ENCODE peak calls at places on chromosomes 3 and 15, in nine cellular contexts. L, I, R, U, T, B, Q, P and Z are unnamed samples.

GRCh38 chr3:23508464-23508863 is 297.3 kb upstream of the UBE2E1 start:
- DNase-seq in L (no peak), I (no peak), R (no peak), U (no peak), T (no peak), B (no peak), Q (no peak), P (no peak), Z (no peak)

GRCh38 chr3:140176526-140176925 is 241.5 kb downstream of the CLSTN2 start:
- DNase-seq in L (no peak), I (peak), R (no peak), U (no peak), T (no peak), B (no peak), Q (peak), P (peak), Z (no peak)

GRCh38 chr15:29821416-29822099 is 710 bp downstream of the TJP1 start:
- DNase-seq in L (no peak), I (peak), R (peak), U (peak), T (peak), B (no peak), Q (peak), P (peak), Z (peak)

GRCh38 chr3:14202874-14203520 is 24.4 kb downstream of the LSM3 start:
- DNase-seq in L (no peak), I (no peak), R (no peak), U (no peak), T (no peak), B (no peak), Q (peak), P (no peak), Z (no peak)

GRCh38 chr3:170506556-170506955 is 79.3 kb downstream of the SLC7A14 start:
- DNase-seq in L (no peak), I (peak), R (no peak), U (no peak), T (no peak), B (peak), Q (peak), P (peak), Z (peak)

GRCh38 chr3:171838218-171838720 is 4.9 kb upstream of the TMEM212 start:
- DNase-seq in L (no peak), I (peak), R (no peak), U (no peak), T (no peak), B (no peak), Q (peak), P (peak), Z (no peak)

GRCh38 chr3:73661262-73661661 is 36.5 kb upstream of the PDZRN3 start:
- DNase-seq in L (no peak), I (no peak), R (no peak), U (no peak), T (no peak), B (no peak), Q (peak), P (peak), Z (no peak)

GRCh38 chr3:79056498-79056897 is 711.3 kb downstream of the ROBO1 start:
- DNase-seq in L (no peak), I (no peak), R (no peak), U (no peak), T (no peak), B (no peak), Q (no peak), P (no peak), Z (no peak)

GRCh38 chr15:66145242-66146182 is 108.0 kb downstream of the MEGF11 start:
- DNase-seq in L (no peak), I (no peak), R (no peak), U (no peak), T (no peak), B (peak), Q (no peak), P (no peak), Z (peak)

GRCh38 chr3:50816896-50817295 is 142.2 kb downstream of the DOCK3 start:
- DNase-seq in L (no peak), I (no peak), R (no peak), U (no peak), T (no peak), B (no peak), Q (no peak), P (peak), Z (no peak)

GRCh38 chr3:52193059-52193458 is 4.9 kb upstream of the ALAS1 start:
- DNase-seq in L (no peak), I (peak), R (no peak), U (no peak), T (peak), B (no peak), Q (peak), P (peak), Z (no peak)

GRCh38 chr3:131349946-131350347 is 31.6 kb upstream of the NUDT16 start:
- DNase-seq in L (no peak), I (peak), R (no peak), U (no peak), T (peak), B (no peak), Q (peak), P (peak), Z (no peak)

GRCh38 chr3:104952160-104952559 is 414.5 kb upstream of the ALCAM start:
- DNase-seq in L (no peak), I (no peak), R (no peak), U (no peak), T (no peak), B (no peak), Q (no peak), P (peak), Z (no peak)

GRCh38 chr3:126607214-126607908 is 47.6 kb downstream of the TXNRD3 start:
- DNase-seq in L (no peak), I (peak), R (no peak), U (no peak), T (peak), B (no peak), Q (peak), P (peak), Z (no peak)

GRCh38 chr3:69244036-69244435 is 121.6 kb upstream of the LMOD3 start:
- DNase-seq in L (no peak), I (no peak), R (no peak), U (no peak), T (no peak), B (no peak), Q (no peak), P (no peak), Z (no peak)

GRCh38 chr15:85854345-85855097 is 59.8 kb upstream of the KLHL25 start:
- DNase-seq in L (peak), I (peak), R (peak), U (peak), T (peak), B (peak), Q (peak), P (peak), Z (peak)

GRCh38 chr3:20843037-20843436 is 657.0 kb upstream of the SGO1 start:
- DNase-seq in L (no peak), I (no peak), R (no peak), U (no peak), T (no peak), B (no peak), Q (no peak), P (no peak), Z (no peak)

GRCh38 chr15:63827113-63827512 is 6.6 kb downstream of the HERC1 start:
- DNase-seq in L (no peak), I (no peak), R (no peak), U (no peak), T (no peak), B (no peak), Q (no peak), P (no peak), Z (no peak)